ENCODE peak calls at places on chromosomes 13 and 19, in ten cellular contexts. Q is adrenal gland, U is uterus, V is IMR-90, R is ovary, Z is breast epithelium, E is A549, S is esophagus squamous epithelium, H is body of pancreas, P is endothelial cell of umbilical vein. B is an unnamed sample.

GRCh38 chr19:2923510-2923909 is 21.3 kb downstream of the ZNF77 start:
- DNase-seq in Q (no peak), U (no peak), V (peak; percentile 45), R (no peak), Z (no peak), E (no peak), S (no peak), H (peak; percentile 65), P (no peak), B (no peak)

GRCh38 chr13:38582133-38582532 is 104.7 kb upstream of the FREM2 start:
- DNase-seq in Q (peak; percentile 22), U (no peak), V (peak; percentile 16), R (no peak), Z (no peak), E (peak; percentile 2), S (no peak), H (peak; percentile 43), P (peak; percentile 24), B (no peak)

GRCh38 chr19:35056513-35057063 is 15.1 kb downstream of the HPN start:
- DNase-seq in Q (no peak), U (no peak), V (no peak), R (no peak), Z (no peak), E (no peak), S (no peak), H (no peak), P (no peak), B (no peak)

GRCh38 chr19:1427221-1427620 is 11.0 kb upstream of the RPS15 start:
- DNase-seq in Q (no peak), U (no peak), V (no peak), R (no peak), Z (no peak), E (no peak), S (no peak), H (no peak), P (no peak), B (no peak)

GRCh38 chr13:35874704-35875103 is 256.5 kb downstream of the DCLK1 start:
- DNase-seq in Q (no peak), U (no peak), V (no peak), R (no peak), Z (no peak), E (no peak), S (no peak), H (no peak), P (no peak), B (no peak)

GRCh38 chr19:51219307-51219706 is 5.6 kb upstream of the CD33 start:
- DNase-seq in Q (no peak), U (no peak), V (no peak), R (no peak), Z (no peak), E (no peak), S (no peak), H (no peak), P (no peak), B (no peak)

GRCh38 chr13:31160857-31161582 is 684 bp downstream of the HSPH1 start:
- DNase-seq in Q (peak; percentile 77), U (peak; percentile 28), V (peak; percentile 75), R (peak; percentile 67), Z (no peak), E (no peak), S (peak; percentile 4), H (peak; percentile 57), P (peak; percentile 74), B (peak; percentile 77)

GRCh38 chr19:2770055-2771013 is 12.7 kb downstream of the SGTA start:
- DNase-seq in Q (no peak), U (no peak), V (peak; percentile 47), R (peak; percentile 67), Z (no peak), E (no peak), S (no peak), H (peak; percentile 59), P (no peak), B (no peak)

DNA sequence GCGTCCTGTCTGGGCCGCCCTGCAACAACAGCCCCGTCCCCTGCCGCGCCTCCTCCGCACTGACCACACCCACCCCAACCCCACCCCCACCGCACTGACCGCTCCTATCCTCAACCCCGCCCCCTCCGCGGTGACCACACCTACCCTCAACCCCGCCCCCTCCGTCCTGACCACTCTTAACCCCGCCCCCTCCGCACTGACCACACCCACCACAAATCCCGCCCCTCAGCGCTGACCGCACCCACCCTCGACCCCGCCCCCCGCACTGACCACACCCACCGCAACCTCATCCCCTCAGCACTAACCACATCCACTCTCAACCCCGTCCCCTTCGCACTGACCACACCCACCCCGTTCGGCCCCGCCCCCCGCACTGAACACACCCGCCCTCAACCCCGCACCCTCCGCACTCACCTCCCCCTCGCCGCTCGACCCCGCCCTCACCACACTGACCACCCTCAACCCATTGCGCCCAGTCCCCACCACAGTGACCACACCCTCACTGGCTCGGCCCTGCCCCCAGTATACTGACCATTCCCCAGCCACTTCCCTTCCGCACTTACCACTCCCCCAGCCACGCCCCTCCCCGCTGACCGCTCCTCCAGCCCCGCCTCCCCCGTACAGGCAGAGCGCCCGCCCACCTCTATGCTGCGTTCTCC is 8.2 kb downstream of the F2RL3 start:
- DNase-seq in Q (peak; percentile 95), U (peak; percentile 97), V (peak; percentile 91), R (peak; percentile 96), Z (peak; percentile 98), E (peak; percentile 65), S (peak; percentile 98), H (peak; percentile 97), P (peak; percentile 97), B (peak; percentile 93)
- H3K4me3 ChIP-seq in Q (peak overlapping the region; percentile 81), U (peak overlapping the region; percentile 54), V (peak overlapping the region; percentile 87), R (peak overlapping the region; percentile 49), Z (peak overlapping the region; percentile 62), E (peak overlapping the region; percentile 33), S (peak overlapping the region; percentile 64), H (peak overlapping the region; percentile 30), P (peak overlapping the region; percentile 66), B (peak overlapping the region; percentile 39)

GRCh38 chr19:17948967-17949930 is 16.4 kb downstream of the CCDC124 start:
- DNase-seq in Q (no peak), U (no peak), V (no peak), R (peak; percentile 60), Z (no peak), E (no peak), S (no peak), H (no peak), P (no peak), B (no peak)

GRCh38 chr19:17949956-17950309 is 17.0 kb upstream of the KCNN1 start:
- DNase-seq in Q (no peak), U (no peak), V (no peak), R (no peak), Z (no peak), E (no peak), S (no peak), H (no peak), P (no peak), B (no peak)

GRCh38 chr19:17947815-17948473 is 15.1 kb downstream of the CCDC124 start:
- DNase-seq in Q (peak; percentile 94), U (peak; percentile 89), V (peak; percentile 87), R (peak; percentile 97), Z (peak; percentile 88), E (peak; percentile 85), S (peak; percentile 34), H (peak; percentile 92), P (peak; percentile 93), B (peak; percentile 93)

GRCh38 chr19:17948474-17948966 is 15.7 kb downstream of the CCDC124 start:
- DNase-seq in Q (no peak), U (peak; percentile 62), V (no peak), R (no peak), Z (no peak), E (no peak), S (no peak), H (no peak), P (no peak), B (no peak)

GRCh38 chr19:17946965-17947784 is 14.4 kb downstream of the CCDC124 start:
- DNase-seq in Q (no peak), U (no peak), V (no peak), R (peak; percentile 27), Z (no peak), E (no peak), S (no peak), H (peak; percentile 18), P (no peak), B (no peak)
- TF ChIP-seq POLR2A in Q (no peak), U (no peak), V (no peak), R (no peak), Z (no peak), E (no peak), S (no peak), H (no peak), P (no peak), B (no peak)

DNA sequence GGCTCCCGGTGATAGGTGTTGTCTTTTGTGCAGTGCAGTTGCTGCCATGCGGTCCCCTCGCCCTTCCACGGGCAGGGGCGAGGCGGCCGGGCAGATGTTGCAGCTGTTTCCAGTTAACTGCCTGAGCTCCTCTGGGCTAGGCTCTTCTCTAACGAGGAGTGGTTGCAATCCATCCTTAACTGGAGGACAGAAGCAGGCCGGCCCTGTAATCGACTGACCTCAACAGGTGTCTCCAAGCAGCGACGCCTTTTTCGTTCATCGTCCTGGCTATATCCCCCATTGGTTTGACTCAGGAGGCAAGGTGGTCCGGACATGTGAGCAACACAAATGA is 1.9 kb upstream of the TSC22D1 start:
- DNase-seq in Q (no peak), U (no peak), V (no peak), R (no peak), Z (no peak), E (peak; percentile 12), S (no peak), H (no peak), P (no peak), B (no peak)
- H3K4me3 ChIP-seq in Q (peak overlapping the region; percentile 88), U (peak overlapping the region; percentile 71), V (peak overlapping the region; percentile 80), R (peak overlapping the region; percentile 80), Z (peak overlapping the region; percentile 86), E (peak overlapping the region; percentile 96), S (peak overlapping the region; percentile 94), H (peak overlapping the region; percentile 87), P (peak overlapping the region; percentile 65), B (peak overlapping the region; percentile 80)

GRCh38 chr13:33101835-33102234 is 85.6 kb downstream of the KL start:
- DNase-seq in Q (no peak), U (no peak), V (peak; percentile 43), R (no peak), Z (no peak), E (no peak), S (no peak), H (no peak), P (no peak), B (no peak)

GRCh38 chr13:33105387-33106005 is 89.3 kb downstream of the KL start:
- DNase-seq in Q (no peak), U (no peak), V (no peak), R (no peak), Z (no peak), E (no peak), S (no peak), H (peak; percentile 46), P (no peak), B (no peak)

GRCh38 chr13:33099860-33100259 is 83.6 kb downstream of the KL start:
- DNase-seq in Q (no peak), U (no peak), V (no peak), R (no peak), Z (no peak), E (no peak), S (no peak), H (no peak), P (no peak), B (no peak)

GRCh38 chr13:33096886-33097610 is 80.8 kb downstream of the KL start:
- DNase-seq in Q (no peak), U (no peak), V (no peak), R (no peak), Z (no peak), E (no peak), S (no peak), H (no peak), P (no peak), B (no peak)

DNA sequence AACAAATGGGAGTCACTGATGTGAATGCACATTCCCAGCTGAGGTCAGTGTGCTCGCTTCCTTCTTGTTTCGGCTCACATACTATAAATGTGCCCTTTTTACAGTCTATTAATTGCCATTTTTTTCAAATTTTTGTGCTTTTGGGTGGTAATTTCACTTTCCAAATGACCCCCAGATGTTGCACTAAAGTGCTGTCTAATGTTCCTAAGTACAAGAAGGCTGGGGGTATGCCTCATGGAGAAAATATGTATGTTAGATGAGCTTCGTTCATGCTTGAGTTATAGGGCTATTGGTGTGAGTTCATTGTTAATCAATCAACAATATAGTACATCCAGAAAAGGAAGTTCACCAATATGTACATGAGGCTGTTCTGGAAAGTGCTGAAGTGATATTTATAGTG is 84.7 kb downstream of the KL start:
- DNase-seq in Q (no peak), U (no peak), V (no peak), R (no peak), Z (no peak), E (no peak), S (no peak), H (no peak), P (no peak), B (no peak)
- TF ChIP-seq POLR2A in Q (no peak), U (no peak), V (no peak), R (no peak), Z (no peak), E (no peak), S (no peak), H (no peak), P (no peak), B (no peak)

B was measured in right lobe of liver.